ENCODE peak calls at places on chromosome 4, in four cellular contexts. B, E, I and A are unnamed samples.

GRCh38 chr4:99117876-99118693 is 26.0 kb downstream of the ADH4 start:
- DNase-seq in E (no peak), I (peak; percentile 7), B (no peak), A (no peak)

GRCh38 chr4:137530176-137530575 is 2.1 kb downstream of the PCDH18 start:
- DNase-seq in I (no peak), E (no peak), B (no peak), A (no peak)

GRCh38 chr4:180426938-180427337 is 1816.3 kb upstream of the TENM3 start:
- DNase-seq in I (no peak), B (no peak), E (no peak), A (no peak)

GRCh38 chr4:130233377-130234047 is 1137.6 kb downstream of the C4orf33 start:
- DNase-seq in B (no peak), E (no peak), I (no peak), A (peak; percentile 35)

GRCh38 chr4:99587302-99587701 is 12.7 kb downstream of the MTTP start:
- DNase-seq in I (no peak), E (no peak), B (no peak), A (no peak)

GRCh38 chr4:141387299-141387698 is 166.6 kb downstream of the ZNF330 start:
- DNase-seq in E (no peak), I (no peak), B (no peak), A (no peak)

GRCh38 chr4:116343809-116344208 is 741.6 kb downstream of the TRAM1L1 start:
- DNase-seq in E (no peak), B (no peak), I (no peak), A (no peak)

GRCh38 chr4:172412851-172413250 is 599.6 kb downstream of the GALNTL6 start:
- DNase-seq in I (no peak), B (no peak), E (no peak), A (no peak)

GRCh38 chr4:124067031-124067430 is 645.5 kb downstream of the ANKRD50 start:
- DNase-seq in I (no peak), E (no peak), B (no peak), A (no peak)

GRCh38 chr4:140955528-140956094 is 177.7 kb downstream of the RNF150 start:
- DNase-seq in I (no peak), E (no peak), B (no peak), A (no peak)

GRCh38 chr4:145530662-145531061 is 49.0 kb downstream of the SMAD1 start:
- DNase-seq in I (no peak), B (no peak), E (no peak), A (no peak)

DNA sequence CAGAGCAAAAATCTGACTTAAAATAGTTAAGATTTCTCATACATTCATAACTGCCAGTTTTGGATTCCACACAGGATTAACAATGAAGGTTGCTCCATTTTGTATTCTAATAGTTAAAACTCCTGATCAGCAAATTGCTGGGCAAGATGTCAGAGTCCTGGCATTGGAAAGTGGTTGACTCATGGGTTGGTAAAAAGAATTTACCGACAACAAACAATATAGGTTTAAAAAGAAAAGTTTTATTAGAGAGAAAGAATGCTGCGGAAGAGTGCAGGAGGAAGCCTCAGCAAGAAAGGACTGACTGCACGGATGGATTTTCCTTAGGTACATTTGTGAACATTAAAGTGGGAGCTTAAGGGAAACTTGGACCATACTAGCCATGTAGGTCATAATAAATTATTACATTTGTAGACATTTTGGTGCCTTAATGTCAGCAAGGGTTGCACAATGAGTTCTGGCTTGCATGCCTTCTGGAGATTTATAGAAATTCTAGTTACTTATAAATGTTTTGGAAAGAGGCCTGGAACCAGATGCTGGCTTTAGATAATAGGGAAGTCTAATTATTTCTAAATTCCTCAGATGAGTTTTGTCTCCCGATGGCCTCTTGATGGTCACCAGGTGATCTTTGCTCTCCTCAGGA is 25.4 kb upstream of the IL2 start:
- DNase-seq in B (no peak), I (no peak), E (no peak), A (no peak)
- TF ChIP-seq SP1 in B (no peak), I (no peak), E (no peak), A (no peak)

DNA sequence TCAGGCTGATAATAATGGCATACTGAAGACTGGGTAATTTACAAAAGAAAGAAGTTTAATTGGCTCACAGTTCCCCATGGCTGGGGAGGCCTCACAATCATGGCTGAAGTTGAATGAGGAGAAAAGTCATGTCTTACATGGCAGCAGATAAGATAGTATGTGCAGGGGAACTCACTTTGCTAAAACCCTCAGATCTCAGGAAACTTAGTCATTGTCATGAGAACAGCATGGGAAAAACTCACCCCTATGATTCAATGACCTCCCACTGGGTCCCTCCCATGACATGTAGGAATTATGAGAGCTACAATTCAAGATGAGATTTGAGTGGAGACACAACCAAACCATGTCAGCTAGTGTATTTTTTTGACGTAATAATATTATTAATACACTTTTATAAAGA is 149.8 kb upstream of the BOD1L1 start:
- DNase-seq in B (no peak), I (no peak), E (no peak), A (no peak)
- TF ChIP-seq CBX5 in B (no peak), I (no peak), E (no peak), A (no peak)

GRCh38 chr4:184808719-184809062 is 17.1 kb downstream of the ACSL1 start:
- DNase-seq in B (no peak), E (no peak), I (no peak), A (no peak)
- TF ChIP-seq SP1 in B (no peak), E (no peak), I (no peak), A (no peak)

DNA sequence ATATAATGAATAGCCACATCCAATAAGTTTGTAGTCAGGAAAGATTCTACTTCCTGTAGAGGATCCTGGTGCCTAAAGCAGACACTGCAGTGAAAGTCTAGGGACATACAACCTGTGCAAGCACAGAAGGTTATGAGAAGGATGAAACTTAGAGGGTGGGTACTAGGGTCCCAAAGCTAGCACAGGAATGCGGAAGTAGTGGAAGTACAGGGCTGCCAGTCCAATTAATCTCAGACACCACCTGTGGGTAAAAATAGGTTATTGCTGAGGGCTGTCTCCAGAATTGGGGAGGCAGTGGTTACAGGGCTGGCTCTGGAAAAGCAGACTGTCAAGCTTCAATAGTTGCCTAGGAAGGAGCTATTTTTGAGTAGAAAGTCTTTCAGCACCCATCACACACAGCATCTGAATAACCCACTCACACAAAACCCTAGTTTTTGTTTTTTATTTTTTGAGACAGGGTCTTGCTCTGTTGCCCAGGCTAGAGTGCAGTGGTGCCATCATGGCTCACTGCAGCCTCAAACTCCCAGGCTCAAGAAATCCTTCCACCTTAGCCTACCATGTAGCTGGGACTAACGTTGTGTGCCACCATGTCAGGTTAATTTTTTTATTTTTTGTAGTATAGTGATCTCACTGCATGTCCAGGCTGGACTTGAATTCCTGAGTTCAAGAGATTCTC is 50.8 kb upstream of the ELF2 start:
- DNase-seq in I (peak; percentile 38), E (peak; percentile 39), B (peak; percentile 43), A (no peak)
- TF ChIP-seq CBX5 in I (no peak), E (no peak), B (no peak), A (no peak)

DNA sequence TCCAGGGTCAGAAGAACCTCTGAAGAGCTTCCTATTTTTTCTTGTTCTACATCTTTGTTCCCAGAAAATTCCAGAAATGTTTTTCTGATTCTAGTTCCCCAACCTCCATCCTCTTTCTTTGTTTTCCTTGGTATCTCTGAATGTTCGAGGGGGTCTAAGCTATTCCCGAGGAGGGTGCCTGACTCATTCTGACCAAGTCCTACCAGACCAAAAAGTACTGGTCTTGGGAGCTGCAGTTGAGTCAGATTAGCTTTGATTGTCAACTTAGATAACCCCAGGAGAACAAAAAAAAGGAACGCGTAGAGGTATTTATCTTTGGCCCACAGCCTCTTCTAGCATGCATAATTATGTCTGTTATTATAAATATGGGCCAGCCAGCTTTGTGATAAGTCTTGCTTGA is 12.1 kb upstream of the TENM3 start:
- DNase-seq in B (no peak), E (no peak), I (no peak), A (no peak)
- TF ChIP-seq SP1 in B (no peak), E (no peak), I (no peak), A (no peak)

DNA sequence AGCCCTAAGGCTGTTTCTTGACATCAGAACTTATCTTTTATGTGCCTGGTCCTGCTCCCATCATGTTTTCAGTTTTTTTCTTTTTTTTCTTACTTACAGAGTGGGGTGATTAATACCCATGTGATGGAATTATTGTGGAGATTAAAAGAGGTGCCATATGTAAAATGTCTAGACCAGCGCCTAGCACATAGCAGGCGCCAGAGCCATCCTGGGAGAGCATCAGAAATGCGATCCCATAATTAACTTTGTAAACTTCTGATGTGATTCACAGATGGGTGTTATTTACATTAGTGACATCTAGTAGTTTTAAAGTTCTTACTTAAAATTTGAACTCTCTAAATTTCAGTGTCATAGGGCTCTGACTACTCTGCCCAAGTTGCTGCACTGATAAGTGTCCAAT is 66.2 kb upstream of the PGRMC2 start:
- DNase-seq in I (no peak), E (no peak), B (no peak), A (no peak)
- TF ChIP-seq CBX5 in I (no peak), E (no peak), B (no peak), A (no peak)

GRCh38 chr4:155494037-155494718 is 117.4 kb upstream of the MAP9 start:
- DNase-seq in B (no peak), I (no peak), E (no peak), A (no peak)

GRCh38 chr4:155491336-155492131 is 114.8 kb upstream of the MAP9 start:
- DNase-seq in I (no peak), B (no peak), E (no peak), A (peak; percentile 27)

GRCh38 chr4:155487231-155487630 is 110.5 kb upstream of the MAP9 start:
- DNase-seq in B (no peak), I (no peak), E (no peak), A (no peak)

GRCh38 chr4:155489261-155489660 is 112.5 kb upstream of the MAP9 start:
- DNase-seq in E (no peak), B (no peak), I (no peak), A (no peak)
- TF ChIP-seq SP1 in E (no peak), B (no peak), I (no peak), A (no peak)

DNA sequence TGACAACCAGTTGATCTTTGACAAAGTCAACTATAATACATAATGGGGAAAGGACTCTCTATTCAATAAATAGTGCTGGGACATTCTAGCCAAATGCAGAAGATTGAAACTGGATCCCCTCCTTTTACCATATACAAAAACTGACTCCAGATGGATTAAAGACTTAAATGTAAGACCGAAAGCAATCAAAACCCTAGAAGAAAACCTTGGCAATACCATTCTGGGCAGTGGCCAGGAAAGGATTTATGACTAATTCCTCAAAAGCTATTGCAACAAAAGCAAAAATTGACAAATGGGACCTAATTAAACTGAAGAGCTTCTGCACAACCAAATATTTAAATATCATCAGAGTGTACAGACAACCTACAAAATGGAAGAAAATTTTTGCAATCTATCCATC is 185.1 kb downstream of the NPNT start:
- DNase-seq in B (no peak), I (no peak), E (no peak), A (no peak)
- TF ChIP-seq CBX5 in B (no peak), I (no peak), E (no peak), A (no peak)